ENCODE peak calls at places on chromosomes 13 and 19, in six cellular contexts. One of them, this sample, is unnamed.

GRCh38 chr19:18274776-18275356 is 614 bp upstream of the IQCN start:
- DNase-seq in GM12878: no peak
- DNase-seq in HepG2: peak
- DNase-seq in K562: peak
- DNase-seq in H1: no peak
- DNase-seq in GM12891: no peak
- DNase-seq in this sample: no peak

GRCh38 chr13:102405499-102406079 is 3.7 kb upstream of the FGF14 start:
- DNase-seq in GM12878: no peak
- DNase-seq in K562: no peak
- DNase-seq in GM12891: no peak
- DNase-seq in H1: no peak
- DNase-seq in HepG2: no peak
- DNase-seq in this sample: no peak

GRCh38 chr13:27359203-27359821 is 65.1 kb upstream of the GTF3A start:
- DNase-seq in GM12878: no peak
- DNase-seq in GM12891: peak
- DNase-seq in K562: peak
- DNase-seq in HepG2: peak
- DNase-seq in H1: no peak
- DNase-seq in this sample: no peak

GRCh38 chr19:58563034-58563573 is 4.7 kb upstream of the UBE2M start:
- DNase-seq in GM12891: no peak
- DNase-seq in HepG2: no peak
- DNase-seq in K562: no peak
- DNase-seq in GM12878: no peak
- DNase-seq in H1: no peak
- DNase-seq in this sample: peak

GRCh38 chr19:6011206-6011605 is 33.3 kb upstream of the RANBP3 start:
- DNase-seq in K562: no peak
- DNase-seq in H1: no peak
- DNase-seq in HepG2: no peak
- DNase-seq in GM12878: no peak
- DNase-seq in GM12891: no peak
- DNase-seq in this sample: no peak

GRCh38 chr13:75319244-75319643 is 162.7 kb downstream of the TBC1D4 start:
- DNase-seq in GM12878: no peak
- DNase-seq in HepG2: peak
- DNase-seq in K562: no peak
- DNase-seq in H1: no peak
- DNase-seq in GM12891: no peak
- DNase-seq in this sample: no peak

GRCh38 chr13:20869540-20869939 is 33.0 kb downstream of the XPO4 start:
- DNase-seq in H1: no peak
- DNase-seq in HepG2: no peak
- DNase-seq in K562: no peak
- DNase-seq in GM12891: no peak
- DNase-seq in GM12878: no peak
- DNase-seq in this sample: no peak

GRCh38 chr19:51094696-51095279 is 12.1 kb upstream of the KLK14 start:
- DNase-seq in GM12878: no peak
- DNase-seq in K562: peak
- DNase-seq in HepG2: peak
- DNase-seq in H1: peak
- DNase-seq in GM12891: peak
- DNase-seq in this sample: peak

GRCh38 chr13:97307882-97308624 is 85.9 kb downstream of the MBNL2 start:
- DNase-seq in H1: no peak
- DNase-seq in GM12891: no peak
- DNase-seq in GM12878: no peak
- DNase-seq in HepG2: peak
- DNase-seq in K562: no peak
- DNase-seq in this sample: no peak

GRCh38 chr13:106630162-106630561 is 62.2 kb upstream of the ARGLU1 start:
- DNase-seq in H1: no peak
- DNase-seq in K562: no peak
- DNase-seq in GM12878: no peak
- DNase-seq in GM12891: no peak
- DNase-seq in HepG2: no peak
- DNase-seq in this sample: no peak

GRCh38 chr13:100811906-100812305 is 137.3 kb upstream of the TMTC4 start:
- DNase-seq in GM12891: no peak
- DNase-seq in GM12878: no peak
- DNase-seq in HepG2: no peak
- DNase-seq in H1: no peak
- DNase-seq in K562: no peak
- DNase-seq in this sample: no peak

DNA sequence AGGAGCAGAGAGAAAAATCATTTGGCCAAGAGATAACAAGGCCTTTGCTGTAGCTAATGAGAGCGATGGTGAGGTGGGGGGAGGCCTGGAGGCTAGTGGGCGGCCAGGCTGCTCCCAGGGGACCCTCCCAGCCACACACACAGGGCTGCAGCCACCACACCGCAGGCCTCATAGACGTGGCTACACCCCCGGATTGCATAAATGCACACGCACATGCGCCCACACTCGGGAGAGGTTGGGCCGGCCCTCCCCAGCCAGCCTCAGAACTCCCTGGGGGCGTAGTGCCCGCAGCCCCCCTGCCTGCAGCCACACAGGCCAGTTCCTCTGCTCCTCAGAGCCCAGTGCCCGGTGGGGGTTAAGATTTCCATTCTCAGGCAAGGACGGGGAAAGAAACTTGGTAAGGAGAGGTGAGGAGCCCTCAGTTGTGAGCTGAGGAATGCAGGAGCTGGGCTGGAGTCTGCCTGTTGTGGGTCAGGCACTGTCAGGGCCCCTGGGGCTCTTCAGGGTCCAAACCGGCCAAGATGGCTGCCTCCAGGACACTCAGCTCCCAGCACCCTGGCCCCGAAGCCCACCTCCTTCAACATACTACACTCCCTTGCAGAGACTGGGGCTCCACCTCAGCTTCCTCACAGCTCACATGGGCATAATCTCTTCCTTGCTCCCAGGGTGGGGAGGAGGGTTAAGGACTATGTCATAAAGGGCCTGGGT is 8.0 kb downstream of the PTH2 start:
- DNase-seq in K562: no peak
- DNase-seq in HepG2: no peak
- DNase-seq in H1: no peak
- DNase-seq in GM12891: no peak
- DNase-seq in GM12878: peak
- DNase-seq in this sample: no peak
- TF ChIP-seq POLR2A in K562: no peak
- TF ChIP-seq POLR2A in HepG2: no peak
- TF ChIP-seq POLR2A in H1: no peak
- TF ChIP-seq POLR2A in GM12891: no peak
- TF ChIP-seq POLR2A in GM12878: no peak
- TF ChIP-seq POLR2A in this sample: no peak

GRCh38 chr19:54189668-54190502 is 505 bp upstream of the MBOAT7 start:
- DNase-seq in GM12891: peak
- DNase-seq in H1: peak
- DNase-seq in GM12878: peak
- DNase-seq in K562: peak
- DNase-seq in HepG2: peak
- DNase-seq in this sample: peak

GRCh38 chr19:54188224-54188871 is 1.0 kb downstream of the MBOAT7 start:
- DNase-seq in HepG2: no peak
- DNase-seq in H1: no peak
- DNase-seq in K562: peak
- DNase-seq in GM12891: no peak
- DNase-seq in GM12878: no peak
- DNase-seq in this sample: no peak

GRCh38 chr19:54190942-54191670 is at the start of gene TSEN34:
- DNase-seq in GM12878: no peak
- DNase-seq in GM12891: peak
- DNase-seq in H1: peak
- DNase-seq in HepG2: peak
- DNase-seq in K562: peak
- DNase-seq in this sample: peak

GRCh38 chr19:54190503-54190941 is 586 bp upstream of the TSEN34 start:
- DNase-seq in HepG2: peak
- DNase-seq in GM12891: peak
- DNase-seq in GM12878: peak
- DNase-seq in H1: peak
- DNase-seq in K562: peak
- DNase-seq in this sample: peak

DNA sequence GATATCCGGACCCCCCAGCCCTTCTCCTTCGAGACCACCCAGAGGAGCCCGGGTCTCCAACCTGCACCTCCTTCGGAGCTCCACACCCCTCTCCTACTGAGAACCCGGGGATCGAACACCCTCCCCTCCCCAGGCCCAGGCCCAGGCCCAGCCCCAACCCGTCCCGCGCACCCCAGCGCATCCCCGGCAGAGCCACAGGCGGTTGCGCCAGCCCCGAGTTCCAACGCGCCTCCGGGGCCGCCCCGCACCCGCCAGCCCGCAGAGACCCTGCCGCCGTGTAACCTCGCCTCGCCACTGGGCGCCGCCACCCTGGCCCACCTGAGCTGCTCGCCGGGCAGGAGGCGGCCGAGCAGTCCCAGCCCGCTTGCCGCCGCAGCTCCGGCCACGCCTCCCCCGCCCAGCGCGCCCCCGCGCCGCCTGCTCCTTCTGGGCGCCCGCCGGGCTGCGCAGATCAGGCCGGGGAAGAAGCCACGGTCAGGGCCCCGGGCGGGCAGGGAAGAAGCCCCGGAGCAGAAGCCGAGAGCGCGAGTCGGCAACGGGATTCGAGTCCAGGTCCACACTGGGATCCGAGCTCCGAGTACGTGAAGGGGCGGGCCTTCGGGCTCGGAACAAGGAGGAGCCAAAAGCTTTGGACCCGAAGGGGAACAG is at the start of gene MBOAT7:
- DNase-seq in GM12891: peak
- DNase-seq in HepG2: no peak
- DNase-seq in K562: peak
- DNase-seq in H1: no peak
- DNase-seq in GM12878: no peak
- DNase-seq in this sample: peak
- TF ChIP-seq POLR2AphosphoS5 in GM12891: no peak
- TF ChIP-seq POLR2AphosphoS5 in HepG2: peak
- TF ChIP-seq POLR2AphosphoS5 in K562: peak
- TF ChIP-seq POLR2AphosphoS5 in H1: peak
- TF ChIP-seq POLR2AphosphoS5 in GM12878: peak
- TF ChIP-seq POLR2AphosphoS5 in this sample: no peak

GRCh38 chr13:31172001-31172400 is 10.3 kb upstream of the HSPH1 start:
- DNase-seq in K562: no peak
- DNase-seq in GM12891: no peak
- DNase-seq in H1: no peak
- DNase-seq in GM12878: no peak
- DNase-seq in HepG2: no peak
- DNase-seq in this sample: no peak
- TF ChIP-seq TAF1 in K562: no peak
- TF ChIP-seq TAF1 in GM12891: no peak
- TF ChIP-seq TAF1 in H1: no peak
- TF ChIP-seq TAF1 in GM12878: no peak
- TF ChIP-seq TAF1 in HepG2: no peak
- TF ChIP-seq TAF1 in this sample: no peak

GRCh38 chr19:4673216-4673615 is 3.1 kb upstream of the MYDGF start:
- DNase-seq in GM12891: no peak
- DNase-seq in H1: no peak
- DNase-seq in K562: no peak
- DNase-seq in GM12878: no peak
- DNase-seq in HepG2: no peak
- DNase-seq in this sample: no peak

GRCh38 chr19:4673726-4674125 is 3.6 kb upstream of the MYDGF start:
- DNase-seq in GM12878: no peak
- DNase-seq in H1: no peak
- DNase-seq in GM12891: no peak
- DNase-seq in HepG2: no peak
- DNase-seq in K562: no peak
- DNase-seq in this sample: no peak

GRCh38 chr19:4664642-4665041 is 5.5 kb downstream of the MYDGF start:
- DNase-seq in GM12878: no peak
- DNase-seq in HepG2: no peak
- DNase-seq in K562: no peak
- DNase-seq in H1: no peak
- DNase-seq in GM12891: no peak
- DNase-seq in this sample: no peak

GRCh38 chr19:4671182-4671851 is 1.2 kb upstream of the MYDGF start:
- DNase-seq in HepG2: peak
- DNase-seq in K562: no peak
- DNase-seq in GM12878: no peak
- DNase-seq in H1: no peak
- DNase-seq in GM12891: no peak
- DNase-seq in this sample: no peak

GRCh38 chr19:4669723-4670480 is at the start of gene MYDGF:
- DNase-seq in GM12878: peak
- DNase-seq in K562: peak
- DNase-seq in HepG2: peak
- DNase-seq in H1: peak
- DNase-seq in GM12891: peak
- DNase-seq in this sample: peak
- TF ChIP-seq POLR2A in GM12878: peak
- TF ChIP-seq POLR2A in K562: peak
- TF ChIP-seq POLR2A in HepG2: peak
- TF ChIP-seq POLR2A in H1: no peak
- TF ChIP-seq POLR2A in GM12891: peak
- TF ChIP-seq POLR2A in this sample: peak

GRCh38 chr19:30085394-30085793 is 143.4 kb downstream of the URI1 start:
- DNase-seq in HepG2: peak
- DNase-seq in H1: peak
- DNase-seq in K562: peak
- DNase-seq in GM12891: no peak
- DNase-seq in GM12878: no peak
- DNase-seq in this sample: no peak
- TF ChIP-seq POLR2AphosphoS5 in HepG2: no peak
- TF ChIP-seq POLR2AphosphoS5 in H1: no peak
- TF ChIP-seq POLR2AphosphoS5 in K562: no peak
- TF ChIP-seq POLR2AphosphoS5 in GM12891: no peak
- TF ChIP-seq POLR2AphosphoS5 in GM12878: no peak
- TF ChIP-seq POLR2AphosphoS5 in this sample: no peak

This sample was measured in GM12892.